ENCODE peak calls at places on chromosomes 5 and 9, in six cellular contexts. One of them, this sample, is unnamed.

GRCh38 chr9:13174906-13175639 is 104.4 kb downstream of the MPDZ start:
- DNase-seq in iPS DF 19.7: no peak
- DNase-seq in stimulated activated CD8-positive, alpha-beta memory T cell treated with anti-CD3 and anti-CD28 coated beads, Interleukin-4, amount 100 ng/mL, for 1 hour: no peak
- DNase-seq in stimulated activated CD4-positive, alpha-beta T cell treated with anti-CD3 and anti-CD28 coated beads, Interleukin-2, amount 100 ng/mL, for 48 hours: no peak
- DNase-seq in NCI-H82: no peak
- DNase-seq in activated naive CD4-positive, alpha-beta T cell: no peak
- DNase-seq in this sample: no peak

GRCh38 chr5:179732918-179733763 is 519 bp downstream of the MAML1 start:
- DNase-seq in iPS DF 19.7: no peak
- DNase-seq in stimulated activated CD8-positive, alpha-beta memory T cell treated with anti-CD3 and anti-CD28 coated beads, Interleukin-4, amount 100 ng/mL, for 1 hour: peak
- DNase-seq in stimulated activated CD4-positive, alpha-beta T cell treated with anti-CD3 and anti-CD28 coated beads, Interleukin-2, amount 100 ng/mL, for 48 hours: peak
- DNase-seq in NCI-H82: peak
- DNase-seq in activated naive CD4-positive, alpha-beta T cell: peak
- DNase-seq in this sample: peak

GRCh38 chr9:7223981-7224380 is 466.2 kb downstream of the KDM4C start:
- DNase-seq in iPS DF 19.7: no peak
- DNase-seq in stimulated activated CD8-positive, alpha-beta memory T cell treated with anti-CD3 and anti-CD28 coated beads, Interleukin-4, amount 100 ng/mL, for 1 hour: no peak
- DNase-seq in stimulated activated CD4-positive, alpha-beta T cell treated with anti-CD3 and anti-CD28 coated beads, Interleukin-2, amount 100 ng/mL, for 48 hours: no peak
- DNase-seq in NCI-H82: no peak
- DNase-seq in activated naive CD4-positive, alpha-beta T cell: no peak
- DNase-seq in this sample: no peak

GRCh38 chr5:4245511-4245910 is 649.9 kb downstream of the IRX1 start:
- DNase-seq in iPS DF 19.7: no peak
- DNase-seq in stimulated activated CD8-positive, alpha-beta memory T cell treated with anti-CD3 and anti-CD28 coated beads, Interleukin-4, amount 100 ng/mL, for 1 hour: no peak
- DNase-seq in stimulated activated CD4-positive, alpha-beta T cell treated with anti-CD3 and anti-CD28 coated beads, Interleukin-2, amount 100 ng/mL, for 48 hours: no peak
- DNase-seq in NCI-H82: peak
- DNase-seq in activated naive CD4-positive, alpha-beta T cell: no peak
- DNase-seq in this sample: no peak

GRCh38 chr9:30039712-30040111 is 2344.7 kb upstream of the ACO1 start:
- DNase-seq in iPS DF 19.7: no peak
- DNase-seq in stimulated activated CD8-positive, alpha-beta memory T cell treated with anti-CD3 and anti-CD28 coated beads, Interleukin-4, amount 100 ng/mL, for 1 hour: no peak
- DNase-seq in stimulated activated CD4-positive, alpha-beta T cell treated with anti-CD3 and anti-CD28 coated beads, Interleukin-2, amount 100 ng/mL, for 48 hours: no peak
- DNase-seq in NCI-H82: no peak
- DNase-seq in activated naive CD4-positive, alpha-beta T cell: no peak
- DNase-seq in this sample: no peak

GRCh38 chr9:135563858-135564257 is 2.3 kb downstream of the PAEP start:
- DNase-seq in iPS DF 19.7: no peak
- DNase-seq in stimulated activated CD8-positive, alpha-beta memory T cell treated with anti-CD3 and anti-CD28 coated beads, Interleukin-4, amount 100 ng/mL, for 1 hour: no peak
- DNase-seq in stimulated activated CD4-positive, alpha-beta T cell treated with anti-CD3 and anti-CD28 coated beads, Interleukin-2, amount 100 ng/mL, for 48 hours: no peak
- DNase-seq in NCI-H82: no peak
- DNase-seq in activated naive CD4-positive, alpha-beta T cell: no peak
- DNase-seq in this sample: no peak

GRCh38 chr9:16915126-16915831 is 44.8 kb upstream of the BNC2 start:
- DNase-seq in iPS DF 19.7: no peak
- DNase-seq in stimulated activated CD8-positive, alpha-beta memory T cell treated with anti-CD3 and anti-CD28 coated beads, Interleukin-4, amount 100 ng/mL, for 1 hour: no peak
- DNase-seq in stimulated activated CD4-positive, alpha-beta T cell treated with anti-CD3 and anti-CD28 coated beads, Interleukin-2, amount 100 ng/mL, for 48 hours: no peak
- DNase-seq in NCI-H82: no peak
- DNase-seq in activated naive CD4-positive, alpha-beta T cell: no peak
- DNase-seq in this sample: no peak

GRCh38 chr5:132496631-132497487 is 6.3 kb upstream of the IRF1 start:
- DNase-seq in iPS DF 19.7: no peak
- DNase-seq in stimulated activated CD8-positive, alpha-beta memory T cell treated with anti-CD3 and anti-CD28 coated beads, Interleukin-4, amount 100 ng/mL, for 1 hour: no peak
- DNase-seq in stimulated activated CD4-positive, alpha-beta T cell treated with anti-CD3 and anti-CD28 coated beads, Interleukin-2, amount 100 ng/mL, for 48 hours: no peak
- DNase-seq in NCI-H82: peak
- DNase-seq in activated naive CD4-positive, alpha-beta T cell: peak
- DNase-seq in this sample: peak

GRCh38 chr5:1827410-1828397 is 26.5 kb downstream of the NDUFS6 start:
- DNase-seq in iPS DF 19.7: no peak
- DNase-seq in stimulated activated CD8-positive, alpha-beta memory T cell treated with anti-CD3 and anti-CD28 coated beads, Interleukin-4, amount 100 ng/mL, for 1 hour: no peak
- DNase-seq in stimulated activated CD4-positive, alpha-beta T cell treated with anti-CD3 and anti-CD28 coated beads, Interleukin-2, amount 100 ng/mL, for 48 hours: peak
- DNase-seq in NCI-H82: no peak
- DNase-seq in activated naive CD4-positive, alpha-beta T cell: peak
- DNase-seq in this sample: no peak

GRCh38 chr5:125897068-125897467 is 526.1 kb upstream of the GRAMD2B start:
- DNase-seq in iPS DF 19.7: no peak
- DNase-seq in stimulated activated CD8-positive, alpha-beta memory T cell treated with anti-CD3 and anti-CD28 coated beads, Interleukin-4, amount 100 ng/mL, for 1 hour: no peak
- DNase-seq in stimulated activated CD4-positive, alpha-beta T cell treated with anti-CD3 and anti-CD28 coated beads, Interleukin-2, amount 100 ng/mL, for 48 hours: no peak
- DNase-seq in NCI-H82: no peak
- DNase-seq in activated naive CD4-positive, alpha-beta T cell: no peak
- DNase-seq in this sample: no peak

GRCh38 chr5:141883184-141883947 is 5.2 kb upstream of the PCDH1 start:
- DNase-seq in iPS DF 19.7: no peak
- DNase-seq in stimulated activated CD8-positive, alpha-beta memory T cell treated with anti-CD3 and anti-CD28 coated beads, Interleukin-4, amount 100 ng/mL, for 1 hour: no peak
- DNase-seq in stimulated activated CD4-positive, alpha-beta T cell treated with anti-CD3 and anti-CD28 coated beads, Interleukin-2, amount 100 ng/mL, for 48 hours: no peak
- DNase-seq in NCI-H82: no peak
- DNase-seq in activated naive CD4-positive, alpha-beta T cell: no peak
- DNase-seq in this sample: no peak

GRCh38 chr9:95985656-95986055 is 110.2 kb downstream of the ERCC6L2 start:
- DNase-seq in iPS DF 19.7: no peak
- DNase-seq in stimulated activated CD8-positive, alpha-beta memory T cell treated with anti-CD3 and anti-CD28 coated beads, Interleukin-4, amount 100 ng/mL, for 1 hour: no peak
- DNase-seq in stimulated activated CD4-positive, alpha-beta T cell treated with anti-CD3 and anti-CD28 coated beads, Interleukin-2, amount 100 ng/mL, for 48 hours: no peak
- DNase-seq in NCI-H82: no peak
- DNase-seq in activated naive CD4-positive, alpha-beta T cell: no peak
- DNase-seq in this sample: no peak

GRCh38 chr5:57221049-57221568 is 47.2 kb downstream of the GPBP1 start:
- DNase-seq in iPS DF 19.7: no peak
- DNase-seq in stimulated activated CD8-positive, alpha-beta memory T cell treated with anti-CD3 and anti-CD28 coated beads, Interleukin-4, amount 100 ng/mL, for 1 hour: no peak
- DNase-seq in stimulated activated CD4-positive, alpha-beta T cell treated with anti-CD3 and anti-CD28 coated beads, Interleukin-2, amount 100 ng/mL, for 48 hours: peak
- DNase-seq in NCI-H82: peak
- DNase-seq in activated naive CD4-positive, alpha-beta T cell: no peak
- DNase-seq in this sample: peak

GRCh38 chr9:102355982-102356381 is 617.5 kb upstream of the GRIN3A start:
- DNase-seq in iPS DF 19.7: no peak
- DNase-seq in stimulated activated CD8-positive, alpha-beta memory T cell treated with anti-CD3 and anti-CD28 coated beads, Interleukin-4, amount 100 ng/mL, for 1 hour: no peak
- DNase-seq in stimulated activated CD4-positive, alpha-beta T cell treated with anti-CD3 and anti-CD28 coated beads, Interleukin-2, amount 100 ng/mL, for 48 hours: no peak
- DNase-seq in NCI-H82: no peak
- DNase-seq in activated naive CD4-positive, alpha-beta T cell: no peak
- DNase-seq in this sample: no peak

GRCh38 chr5:39148983-39149534 is 70.3 kb downstream of the FYB1 start:
- DNase-seq in iPS DF 19.7: no peak
- DNase-seq in stimulated activated CD8-positive, alpha-beta memory T cell treated with anti-CD3 and anti-CD28 coated beads, Interleukin-4, amount 100 ng/mL, for 1 hour: no peak
- DNase-seq in stimulated activated CD4-positive, alpha-beta T cell treated with anti-CD3 and anti-CD28 coated beads, Interleukin-2, amount 100 ng/mL, for 48 hours: no peak
- DNase-seq in NCI-H82: no peak
- DNase-seq in activated naive CD4-positive, alpha-beta T cell: no peak
- DNase-seq in this sample: no peak

GRCh38 chr5:76807296-76807695 is 11.5 kb upstream of the F2RL1 start:
- DNase-seq in iPS DF 19.7: peak
- DNase-seq in stimulated activated CD8-positive, alpha-beta memory T cell treated with anti-CD3 and anti-CD28 coated beads, Interleukin-4, amount 100 ng/mL, for 1 hour: no peak
- DNase-seq in stimulated activated CD4-positive, alpha-beta T cell treated with anti-CD3 and anti-CD28 coated beads, Interleukin-2, amount 100 ng/mL, for 48 hours: no peak
- DNase-seq in NCI-H82: no peak
- DNase-seq in activated naive CD4-positive, alpha-beta T cell: no peak
- DNase-seq in this sample: no peak

GRCh38 chr5:132438931-132439330 is 51.6 kb downstream of the IRF1 start:
- DNase-seq in iPS DF 19.7: no peak
- DNase-seq in stimulated activated CD8-positive, alpha-beta memory T cell treated with anti-CD3 and anti-CD28 coated beads, Interleukin-4, amount 100 ng/mL, for 1 hour: no peak
- DNase-seq in stimulated activated CD4-positive, alpha-beta T cell treated with anti-CD3 and anti-CD28 coated beads, Interleukin-2, amount 100 ng/mL, for 48 hours: no peak
- DNase-seq in NCI-H82: no peak
- DNase-seq in activated naive CD4-positive, alpha-beta T cell: no peak
- DNase-seq in this sample: no peak

GRCh38 chr9:134966697-134967546 is 49.2 kb upstream of the FCN1 start:
- DNase-seq in iPS DF 19.7: no peak
- DNase-seq in stimulated activated CD8-positive, alpha-beta memory T cell treated with anti-CD3 and anti-CD28 coated beads, Interleukin-4, amount 100 ng/mL, for 1 hour: no peak
- DNase-seq in stimulated activated CD4-positive, alpha-beta T cell treated with anti-CD3 and anti-CD28 coated beads, Interleukin-2, amount 100 ng/mL, for 48 hours: no peak
- DNase-seq in NCI-H82: no peak
- DNase-seq in activated naive CD4-positive, alpha-beta T cell: no peak
- DNase-seq in this sample: no peak